ENCODE peak calls at places on chromosomes 11 and 22, in four cellular contexts. L, J, U and H are unnamed samples.

GRCh38 chr11:47393163-47394049 is 15.0 kb upstream of the SLC39A13 start:
- DNase-seq in L (no peak), J (peak; percentile 57), U (no peak), H (no peak)

GRCh38 chr11:58494096-58494495 is 13.8 kb downstream of the OR5B21 start:
- DNase-seq in L (no peak), U (no peak), J (no peak), H (no peak)

GRCh38 chr11:60873533-60873932 is 6.2 kb downstream of the ZP1 start:
- DNase-seq in J (no peak), L (no peak), U (no peak), H (no peak)

GRCh38 chr11:134372961-134373360 is 39.1 kb downstream of the B3GAT1 start:
- DNase-seq in L (no peak), U (peak; percentile 23), J (no peak), H (no peak)

GRCh38 chr11:22830082-22830414 is 447 bp upstream of the SVIP start:
- DNase-seq in L (no peak), J (no peak), U (no peak), H (no peak)

GRCh38 chr11:17735823-17736772 is 1.5 kb downstream of the KCNC1 start:
- DNase-seq in J (no peak), U (peak; percentile 46), L (no peak), H (no peak)

GRCh38 chr22:34917239-34917638 is 148.7 kb upstream of the ISX start:
- DNase-seq in L (no peak), J (no peak), U (no peak), H (no peak)

GRCh38 chr22:34427436-34427835 is 507.2 kb upstream of the LARGE1 start:
- DNase-seq in U (no peak), L (no peak), J (no peak), H (no peak)

GRCh38 chr11:122707111-122707510 is 51.6 kb downstream of the UBASH3B start:
- DNase-seq in L (no peak), U (no peak), J (no peak), H (no peak)

GRCh38 chr11:76217653-76218160 is 11.4 kb upstream of the WNT11 start:
- DNase-seq in J (no peak), L (no peak), U (no peak), H (no peak)

GRCh38 chr11:63769719-63770443 is 1.3 kb upstream of the ZFTA start:
- DNase-seq in L (no peak), U (peak; percentile 39), J (no peak), H (no peak)

GRCh38 chr11:5317301-5317700 is 6.8 kb downstream of the OR51B2 start:
- DNase-seq in L (no peak), U (no peak), J (no peak), H (no peak)

GRCh38 chr11:35541621-35542375 is 16.4 kb upstream of the PAMR1 start:
- DNase-seq in J (peak; percentile 73), L (no peak), U (no peak), H (no peak)

GRCh38 chr11:109914809-109915653 is 178.2 kb upstream of the ZC3H12C start:
- DNase-seq in L (no peak), J (peak; percentile 40), U (no peak), H (no peak)

GRCh38 chr11:130548491-130548833 is 100.0 kb downstream of the ADAMTS15 start:
- DNase-seq in J (no peak), U (no peak), L (no peak), H (no peak)

GRCh38 chr11:28966951-28967350 is 858.8 kb downstream of the METTL15 start:
- DNase-seq in J (no peak), U (no peak), L (no peak), H (no peak)

GRCh38 chr11:26319906-26320305 is 12.0 kb upstream of the ANO3 start:
- DNase-seq in L (no peak), U (no peak), J (peak; percentile 45), H (no peak)

GRCh38 chr11:11178671-11179070 is 174.4 kb downstream of the CSNK2A3 start:
- DNase-seq in U (no peak), L (no peak), J (peak; percentile 9), H (no peak)